ENCODE peak calls at places on chromosome 3, in seven cellular contexts. D, P, X, Q, A, U and R are unnamed samples.

GRCh38 chr3:120858501-120858900 is 49.5 kb upstream of the STXBP5L start:
- DNase-seq in A (no peak), X (no peak), P (no peak), U (no peak), Q (no peak), D (no peak), R (no peak)

GRCh38 chr3:99871231-99871898 is 53.7 kb downstream of the CMSS1 start:
- DNase-seq in A (no peak), X (no peak), Q (no peak), U (no peak), D (no peak), P (no peak), R (no peak)

GRCh38 chr3:103112273-103112672 is 677.5 kb downstream of the ZPLD1 start:
- DNase-seq in P (no peak), X (no peak), D (no peak), A (no peak), Q (no peak), U (no peak), R (no peak)

GRCh38 chr3:45163481-45163880 is 17.3 kb upstream of the CDCP1 start:
- DNase-seq in D (no peak), X (no peak), P (no peak), Q (no peak), A (peak), U (no peak), R (no peak)

GRCh38 chr3:171327441-171328174 is 132.6 kb downstream of the TNIK start:
- DNase-seq in D (no peak), A (peak), P (no peak), U (no peak), X (no peak), Q (no peak), R (no peak)

GRCh38 chr3:30354972-30355371 is 251.4 kb upstream of the TGFBR2 start:
- DNase-seq in A (no peak), U (no peak), X (no peak), D (no peak), Q (no peak), P (no peak), R (no peak)

GRCh38 chr3:117096549-117096948 is 387.0 kb downstream of the TUSC7 start:
- DNase-seq in D (no peak), Q (no peak), A (no peak), U (no peak), X (no peak), P (no peak), R (no peak)

GRCh38 chr3:115615451-115615850 is 7.9 kb upstream of the GAP43 start:
- DNase-seq in D (no peak), X (no peak), A (no peak), P (no peak), U (no peak), Q (no peak), R (no peak)

GRCh38 chr3:25173610-25174009 is 254.5 kb upstream of the RARB start:
- DNase-seq in D (no peak), Q (no peak), X (no peak), U (no peak), P (no peak), A (no peak), R (no peak)

GRCh38 chr3:29683306-29683993 is 402.6 kb downstream of the RBMS3 start:
- DNase-seq in Q (no peak), X (peak), D (no peak), U (peak), A (peak), P (no peak), R (no peak)

GRCh38 chr3:39148116-39149058 is 5.0 kb downstream of the CSRNP1 start:
- DNase-seq in D (no peak), X (peak), P (no peak), U (no peak), A (peak), Q (no peak), R (peak)

GRCh38 chr3:39485547-39485946 is 18.1 kb downstream of the MOBP start:
- DNase-seq in D (no peak), X (peak), P (no peak), U (no peak), Q (no peak), A (no peak), R (no peak)

GRCh38 chr3:56785499-56785898 is 16.2 kb downstream of the ARHGEF3 start:
- DNase-seq in U (no peak), Q (no peak), D (no peak), X (no peak), A (no peak), P (no peak), R (no peak)

GRCh38 chr3:190286014-190286413 is 36.2 kb downstream of the CLDN1 start:
- DNase-seq in P (no peak), Q (no peak), X (no peak), D (no peak), U (no peak), A (no peak), R (no peak)

GRCh38 chr3:39466988-39467387 is 492 bp upstream of the MOBP start:
- DNase-seq in P (no peak), U (no peak), D (no peak), X (no peak), A (no peak), Q (no peak), R (no peak)

DNA sequence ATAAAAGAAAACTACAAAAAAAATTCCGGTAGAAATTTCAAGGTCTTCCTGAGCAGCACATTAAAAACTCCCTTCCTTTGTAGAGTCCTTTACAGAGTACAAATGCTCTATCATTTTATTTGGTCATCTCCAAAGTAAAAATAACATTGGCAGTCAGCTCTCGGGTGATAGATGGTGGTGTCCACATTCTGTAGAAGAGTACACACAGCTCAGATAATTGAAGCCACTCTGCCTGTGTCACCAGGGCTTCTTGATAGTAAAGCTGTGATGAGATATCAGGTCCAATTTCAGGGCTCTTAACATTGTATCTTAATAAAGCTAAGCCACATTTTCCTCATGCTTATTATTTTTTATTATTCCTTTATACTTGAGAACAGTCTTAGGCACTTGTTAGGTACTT is 371.6 kb downstream of the TAFA4 start:
- DNase-seq in Q (no peak), X (no peak), P (no peak), A (no peak), D (no peak), U (no peak), R (no peak)
- TF ChIP-seq POLR2A in Q (no peak), X (no peak), P (no peak), A (no peak), D (no peak), U (no peak), R (no peak)

GRCh38 chr3:130543322-130543721 is 26.3 kb downstream of the COL6A6 start:
- DNase-seq in X (no peak), A (peak), U (no peak), D (no peak), P (no peak), Q (no peak), R (no peak)

GRCh38 chr3:130537609-130538304 is 20.8 kb downstream of the COL6A6 start:
- DNase-seq in Q (no peak), D (no peak), P (no peak), X (no peak), U (no peak), A (no peak), R (no peak)

GRCh38 chr3:130533247-130533646 is 16.3 kb downstream of the COL6A6 start:
- DNase-seq in D (no peak), Q (no peak), U (no peak), A (no peak), P (no peak), X (no peak), R (no peak)

GRCh38 chr3:130539005-130539404 is 22.0 kb downstream of the COL6A6 start:
- DNase-seq in Q (no peak), D (no peak), U (peak), P (no peak), A (peak), X (peak), R (peak)
- TF ChIP-seq CTCF in Q (peak), D (peak), U (peak), P (no peak), A (peak), X (peak), R (peak)

DNA sequence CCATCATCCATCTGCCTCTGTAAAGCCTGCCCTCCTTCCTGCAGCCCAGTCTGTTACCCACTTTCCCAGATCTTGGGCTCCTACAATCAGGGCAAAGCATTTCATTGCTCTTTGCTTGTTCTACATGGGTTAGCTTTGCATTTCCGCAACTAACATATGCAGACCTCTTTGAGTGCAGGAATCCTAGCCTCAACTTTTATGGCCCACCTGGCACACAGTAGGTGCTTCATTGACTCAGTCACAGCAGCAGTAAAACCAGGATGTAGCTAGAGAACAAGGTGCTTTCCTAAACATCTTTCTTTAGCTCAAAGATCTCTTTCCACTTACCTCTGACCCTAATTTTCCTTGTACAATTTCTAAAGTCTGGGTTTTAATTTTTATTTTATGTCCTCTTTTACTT is 3.5 kb downstream of the CD80 start:
- DNase-seq in Q (no peak), D (no peak), U (no peak), P (no peak), X (no peak), A (no peak), R (no peak)
- TF ChIP-seq POLR2A in Q (no peak), D (no peak), U (no peak), P (no peak), X (no peak), A (no peak), R (no peak)

DNA sequence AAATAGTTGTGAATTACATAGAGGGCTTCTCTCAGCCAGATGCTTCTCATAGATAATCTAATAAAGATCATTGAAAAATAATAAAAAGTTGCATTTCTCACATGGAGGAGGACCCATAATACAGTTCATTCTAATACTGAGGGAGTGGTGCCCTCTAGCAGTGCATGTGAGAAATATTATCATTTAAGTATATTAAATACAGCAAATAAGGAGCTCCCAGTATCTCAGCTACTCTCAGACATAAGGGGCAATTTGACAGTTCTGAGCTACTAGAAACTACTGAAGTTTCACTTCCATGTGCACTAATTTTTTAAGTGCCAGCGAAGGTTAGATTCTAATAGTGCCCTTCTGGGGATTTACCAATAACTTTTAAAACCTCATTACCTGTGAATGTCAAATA is 188.3 kb downstream of the IL5RA start:
- DNase-seq in X (peak), U (peak), D (no peak), Q (no peak), P (no peak), A (peak), R (no peak)
- TF ChIP-seq CTCF in X (no peak), U (peak), D (peak), Q (peak), P (no peak), A (peak), R (peak)

GRCh38 chr3:49093853-49094767 is at the start of gene QRICH1:
- DNase-seq in Q (peak), D (peak), P (peak), A (peak), X (peak), U (peak), R (peak)
- TF ChIP-seq POLR2A in Q (peak), D (peak), P (no peak), A (peak), X (peak), U (peak), R (peak)

DNA sequence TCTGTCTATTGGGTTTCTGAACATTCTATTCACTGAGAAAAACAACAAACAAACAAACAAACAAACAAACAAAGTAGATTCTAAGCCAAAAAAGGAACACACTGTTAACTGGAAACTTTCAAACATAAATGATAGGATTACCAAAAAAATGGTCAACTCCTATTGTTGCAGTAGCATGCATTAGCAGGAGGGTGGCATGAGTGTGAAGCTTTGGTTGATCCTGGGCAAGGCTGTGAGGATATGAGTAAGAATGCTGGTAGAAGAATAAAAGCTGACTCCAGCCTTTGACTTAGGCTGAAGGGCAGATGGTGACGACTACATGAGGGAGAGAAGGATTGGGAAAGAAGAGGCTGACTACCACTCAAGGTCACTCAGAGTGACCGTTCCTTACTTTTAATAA is 810.3 kb downstream of the VGLL3 start:
- DNase-seq in D (no peak), Q (no peak), U (peak), A (peak), X (no peak), P (no peak), R (no peak)
- TF ChIP-seq CTCF in D (no peak), Q (peak), U (no peak), A (peak), X (no peak), P (no peak), R (peak)

GRCh38 chr3:138646008-138646407 is 37.4 kb downstream of the FAIM start:
- DNase-seq in A (no peak), U (no peak), D (no peak), Q (no peak), P (no peak), X (no peak), R (no peak)

GRCh38 chr3:138638641-138639040 is 30.1 kb downstream of the FAIM start:
- DNase-seq in A (no peak), X (no peak), P (no peak), Q (no peak), D (no peak), U (no peak), R (no peak)

GRCh38 chr3:138642226-138642926 is 33.8 kb downstream of the FAIM start:
- DNase-seq in P (no peak), A (no peak), X (no peak), U (no peak), D (no peak), Q (no peak), R (no peak)

GRCh38 chr3:138642927-138643253 is 34.3 kb downstream of the FAIM start:
- DNase-seq in A (no peak), U (no peak), D (no peak), X (no peak), P (no peak), Q (no peak), R (no peak)

GRCh38 chr3:138640537-138640936 is 32.0 kb downstream of the FAIM start:
- DNase-seq in A (no peak), Q (no peak), U (no peak), P (no peak), X (no peak), D (no peak), R (no peak)
- TF ChIP-seq POLR2A in A (no peak), Q (no peak), U (no peak), P (no peak), X (no peak), D (no peak), R (no peak)

GRCh38 chr3:2099779-2100191 is 1.1 kb downstream of the CNTN4 start:
- DNase-seq in X (no peak), A (no peak), Q (no peak), P (no peak), D (no peak), U (no peak), R (no peak)
- TF ChIP-seq CTCF in X (no peak), A (no peak), Q (no peak), P (no peak), D (no peak), U (no peak), R (no peak)

DNA sequence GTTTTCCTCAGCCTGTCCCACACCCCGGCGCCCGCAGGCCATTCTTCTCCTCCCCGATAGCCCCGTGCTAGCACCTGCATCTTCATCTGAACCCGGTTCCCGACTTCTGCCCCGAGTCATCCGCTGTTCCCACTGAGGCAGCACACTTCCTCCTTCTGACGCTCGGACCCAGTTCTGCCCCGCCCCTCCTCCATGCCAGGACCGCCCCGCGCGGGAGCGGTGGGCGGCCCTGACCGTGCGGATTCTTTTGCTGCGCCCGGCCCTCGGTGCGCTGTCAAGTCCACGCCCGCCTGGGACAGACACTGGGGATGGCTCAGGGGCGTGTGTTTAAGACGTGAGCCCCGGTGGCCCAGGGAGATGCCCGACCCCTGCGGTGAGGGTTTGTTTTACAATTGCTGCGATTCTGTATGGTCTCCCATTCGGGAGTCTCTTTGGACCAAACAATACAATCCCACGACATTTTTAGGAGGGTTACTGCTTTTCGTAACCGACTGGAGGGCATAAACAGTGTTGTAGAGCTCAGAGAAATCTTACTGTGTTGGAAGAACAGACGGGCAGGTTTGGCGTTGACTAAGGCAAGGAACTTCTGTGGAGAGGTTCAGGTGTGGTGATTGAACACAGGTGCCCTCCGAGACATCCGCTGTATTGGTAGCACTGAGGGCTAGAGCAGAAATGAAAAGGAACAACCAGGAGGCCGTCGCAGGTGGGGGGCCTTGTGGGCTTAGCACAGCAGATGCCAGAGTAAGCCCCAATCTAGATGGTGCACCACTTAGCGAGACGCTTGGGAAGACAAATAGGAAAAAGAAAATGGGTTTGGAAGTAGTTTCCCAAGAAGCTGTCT is 716 bp downstream of the PTPN23 start:
- DNase-seq in A (peak), P (peak), X (peak), D (peak), U (peak), Q (peak), R (peak)
- TF ChIP-seq POLR2A in A (peak), P (no peak), X (no peak), D (no peak), U (no peak), Q (no peak), R (no peak)